ENCODE peak calls at places on chromosomes 13 and 19, in four cellular contexts. A is epithelial cell of esophagus; R is NCI-H1092 treated with DMSO at 0.1 percent for 48 hours; K is stimulated activated CD4-positive, alpha-beta T cell treated with anti-CD3 and anti-CD28 coated beads, Interleukin-15, amount 100 ng/mL, for 24 hours. G is an unnamed sample.

GRCh38 chr13:33279414-33279813 is 6.1 kb downstream of the STARD13 start:
- DNase-seq in R (no peak), A (no peak), K (no peak), G (no peak)

GRCh38 chr19:58042709-58043340 is 9.0 kb downstream of the ZSCAN1 start:
- DNase-seq in K (no peak), A (no peak), R (no peak), G (no peak)

GRCh38 chr19:31664997-31665396 is 315.8 kb upstream of the TSHZ3 start:
- DNase-seq in A (no peak), R (no peak), K (no peak), G (no peak)

GRCh38 chr13:27679896-27680295 is 58.2 kb downstream of the POLR1D start:
- DNase-seq in A (no peak), K (no peak), R (no peak), G (no peak)

GRCh38 chr13:113121928-113122420 is 625 bp upstream of the F10 start:
- DNase-seq in R (no peak), K (no peak), A (no peak), G (no peak)

GRCh38 chr13:27851049-27851448 is 58.8 kb downstream of the GSX1 start:
- DNase-seq in A (peak), K (no peak), R (no peak), G (no peak)

GRCh38 chr19:4521170-4521887 is 3.0 kb upstream of the PLIN4 start:
- DNase-seq in R (no peak), A (no peak), K (no peak), G (no peak)

GRCh38 chr19:58536852-58537798 is 6.7 kb upstream of the TRIM28 start:
- DNase-seq in R (no peak), K (no peak), A (no peak), G (no peak)

GRCh38 chr19:3097442-3097871 is 3.3 kb downstream of the GNA11 start:
- DNase-seq in R (no peak), K (no peak), A (no peak), G (no peak)

GRCh38 chr13:99659234-99659633 is 158.0 kb downstream of the TM9SF2 start:
- DNase-seq in A (no peak), R (peak), K (no peak), G (no peak)

GRCh38 chr13:32019612-32020233 is 11.9 kb upstream of the FRY start:
- DNase-seq in R (peak), A (peak), K (peak), G (peak)

GRCh38 chr13:37747071-37747612 is 122.4 kb downstream of the TRPC4 start:
- DNase-seq in A (peak), K (no peak), R (peak), G (peak)

GRCh38 chr19:9932835-9933234 is 3.5 kb downstream of the OLFM2 start:
- DNase-seq in A (no peak), R (no peak), K (no peak), G (no peak)

GRCh38 chr19:10918359-10918758 is 10.1 kb downstream of the YIPF2 start:
- DNase-seq in A (no peak), R (no peak), K (no peak), G (no peak)

GRCh38 chr13:51934461-51935087 is 72.8 kb downstream of the CCDC70 start:
- DNase-seq in A (no peak), R (no peak), K (no peak), G (no peak)

GRCh38 chr19:14762111-14762510 is 16.2 kb downstream of the ADGRE2 start:
- DNase-seq in K (no peak), A (no peak), R (no peak), G (no peak)

GRCh38 chr19:32653626-32653968 is 21.4 kb downstream of the ANKRD27 start:
- DNase-seq in R (no peak), A (no peak), K (no peak), G (no peak)

GRCh38 chr19:15616627-15617270 is 1.7 kb downstream of the CYP4F8 start:
- DNase-seq in K (no peak), A (no peak), R (no peak), G (no peak)

GRCh38 chr19:49224856-49225255 is 67.3 kb downstream of the TRPM4 start:
- DNase-seq in A (peak), K (peak), R (peak), G (peak)

GRCh38 chr19:17562097-17562496 is 6.6 kb downstream of the COLGALT1 start:
- DNase-seq in K (no peak), A (no peak), R (no peak), G (no peak)

GRCh38 chr19:4715529-4716221 is 8.0 kb downstream of the DPP9 start:
- DNase-seq in R (no peak), K (no peak), A (no peak), G (no peak)

GRCh38 chr13:49810464-49810824 is 18.0 kb upstream of the KPNA3 start:
- DNase-seq in R (no peak), A (peak), K (no peak), G (no peak)

GRCh38 chr13:41352935-41353801 is 42.1 kb downstream of the NAA16 start:
- DNase-seq in A (peak), K (peak), R (peak), G (no peak)

GRCh38 chr13:44837250-44837649 is 152.0 kb downstream of the NUFIP1 start:
- DNase-seq in K (no peak), A (peak), R (no peak), G (no peak)

GRCh38 chr13:104949840-104950805 is 1585.3 kb downstream of the EFNB2 start:
- DNase-seq in A (no peak), R (no peak), K (no peak), G (no peak)

GRCh38 chr19:36963262-36963661 is 47.1 kb downstream of the ZNF568 start:
- DNase-seq in K (no peak), R (peak), A (no peak), G (peak)

G was measured in SHP77 treated with DMSO at 0.1 percent for 48 hours.